ENCODE peak calls at places on chromosomes 11 and 22, in seven cellular contexts. K is endodermal cell; O is AG09309; Z is stimulated activated CD8-positive, alpha-beta memory T cell treated with anti-CD3 and anti-CD28 coated beads, Interleukin-15, amount 100 ng/mL, for 48 hours; Y is putamen; T is KBM-7; W is SK-MEL-5. V is an unnamed sample.

GRCh38 chr11:128893578-128894295 is 2.6 kb downstream of the KCNJ5 start:
- DNase-seq in Y (no peak), Z (no peak), W (no peak), T (no peak), O (no peak), K (no peak), V (peak; percentile 49)

GRCh38 chr11:122754553-122755322 is 83.6 kb upstream of the CRTAM start:
- DNase-seq in W (peak; percentile 76), T (peak; percentile 68), Y (no peak), K (peak; percentile 78), Z (no peak), O (no peak), V (peak; percentile 47)

GRCh38 chr22:31609716-31610115 is 52.3 kb downstream of the PISD start:
- DNase-seq in K (no peak), Y (no peak), T (no peak), W (no peak), O (no peak), Z (no peak), V (no peak)

GRCh38 chr22:37782340-37783168 is 25.2 kb upstream of the GCAT start:
- DNase-seq in O (no peak), Y (no peak), Z (no peak), T (no peak), W (no peak), K (peak; percentile 45), V (no peak)

GRCh38 chr11:120334894-120335462 is 1.2 kb upstream of the ARHGEF12 start:
- DNase-seq in W (peak; percentile 79), Z (no peak), T (peak; percentile 83), Y (peak; percentile 81), K (peak; percentile 77), O (peak; percentile 77), V (peak; percentile 67)

GRCh38 chr11:111604392-111605009 is 2.3 kb downstream of the SIK2 start:
- DNase-seq in T (peak; percentile 76), O (no peak), W (peak; percentile 74), Y (peak; percentile 74), K (no peak), Z (no peak), V (peak; percentile 39)

GRCh38 chr11:75066061-75066460 is 30.6 kb downstream of the OR2AT4 start:
- DNase-seq in W (no peak), T (no peak), O (no peak), Y (no peak), Z (no peak), K (no peak), V (no peak)

GRCh38 chr22:24161485-24161884 is 19.8 kb upstream of the SUSD2 start:
- DNase-seq in W (no peak), T (no peak), K (no peak), O (no peak), Y (no peak), Z (no peak), V (no peak)

GRCh38 chr11:121630041-121630440 is 177.3 kb upstream of the SORL1-AS1 start:
- DNase-seq in Z (no peak), O (peak; percentile 64), W (no peak), T (no peak), K (no peak), Y (no peak), V (no peak)

GRCh38 chr11:123560001-123560400 is 94.4 kb downstream of the SCN3B start:
- DNase-seq in O (peak; percentile 84), W (no peak), K (no peak), Z (no peak), T (no peak), Y (peak; percentile 83), V (peak; percentile 33)

GRCh38 chr11:57787920-57788716 is 26.5 kb downstream of the CTNND1 start:
- DNase-seq in K (peak; percentile 65), Z (no peak), Y (peak; percentile 30), T (peak; percentile 87), O (no peak), W (peak; percentile 10), V (no peak)

GRCh38 chr11:14095882-14096281 is 133.4 kb downstream of the SPON1 start:
- DNase-seq in Y (no peak), W (no peak), O (no peak), Z (no peak), K (no peak), T (no peak), V (no peak)

GRCh38 chr22:24144056-24144455 is 37.2 kb upstream of the SUSD2 start:
- DNase-seq in W (no peak), O (no peak), Z (no peak), K (no peak), T (no peak), Y (no peak), V (no peak)

GRCh38 chr22:43554694-43555365 is 143.0 kb downstream of the MPPED1 start:
- DNase-seq in K (peak; percentile 32), Z (no peak), T (no peak), O (no peak), W (no peak), Y (no peak), V (no peak)

GRCh38 chr22:37049224-37049623 is 2.3 kb upstream of the KCTD17 start:
- DNase-seq in W (no peak), Z (no peak), K (no peak), T (no peak), O (no peak), Y (no peak), V (no peak)

GRCh38 chr11:82719316-82719715 is 14.3 kb downstream of the FAM181B start:
- DNase-seq in K (no peak), T (no peak), O (no peak), W (no peak), Z (no peak), Y (peak; percentile 77), V (no peak)

V was measured in naive B cell.